ENCODE peak calls at places on chromosomes 4 and X, in eight cellular contexts. One of them, this sample, is unnamed.

GRCh38 chr4:152534541-152535231 is 1.2 kb downstream of the FBXW7 start:
- DNase-seq in tibial nerve: no peak
- DNase-seq in foreskin fibroblast: no peak
- DNase-seq in AG10803: peak
- DNase-seq in MM.1S: peak
- DNase-seq in GM23338: peak
- DNase-seq in AG04450: no peak
- DNase-seq in choroid plexus epithelial cell: peak
- DNase-seq in this sample: no peak

GRCh38 chrX:151825927-151826471 is 86.7 kb upstream of the MAGEA4 start:
- DNase-seq in tibial nerve: peak
- DNase-seq in GM23338: peak
- DNase-seq in AG10803: peak
- DNase-seq in MM.1S: no peak
- DNase-seq in AG04450: peak
- DNase-seq in choroid plexus epithelial cell: peak
- DNase-seq in foreskin fibroblast: peak
- DNase-seq in this sample: peak

GRCh38 chr4:16238304-16238703 is 12.0 kb upstream of the TAPT1 start:
- DNase-seq in AG04450: no peak
- DNase-seq in tibial nerve: no peak
- DNase-seq in choroid plexus epithelial cell: peak
- DNase-seq in AG10803: no peak
- DNase-seq in MM.1S: no peak
- DNase-seq in foreskin fibroblast: no peak
- DNase-seq in GM23338: no peak
- DNase-seq in this sample: no peak

GRCh38 chr4:62948108-62948507 is 1461.1 kb downstream of the TECRL start:
- DNase-seq in GM23338: no peak
- DNase-seq in MM.1S: no peak
- DNase-seq in choroid plexus epithelial cell: no peak
- DNase-seq in AG10803: no peak
- DNase-seq in tibial nerve: no peak
- DNase-seq in foreskin fibroblast: no peak
- DNase-seq in AG04450: no peak
- DNase-seq in this sample: no peak

GRCh38 chr4:186227221-186227620 is at the start of gene KLKB1:
- DNase-seq in GM23338: no peak
- DNase-seq in choroid plexus epithelial cell: peak
- DNase-seq in AG04450: no peak
- DNase-seq in tibial nerve: no peak
- DNase-seq in AG10803: no peak
- DNase-seq in MM.1S: no peak
- DNase-seq in foreskin fibroblast: no peak
- DNase-seq in this sample: no peak

GRCh38 chrX:42094208-42094607 is 170.9 kb upstream of the CASK start:
- DNase-seq in AG10803: peak
- DNase-seq in foreskin fibroblast: no peak
- DNase-seq in AG04450: no peak
- DNase-seq in choroid plexus epithelial cell: peak
- DNase-seq in tibial nerve: no peak
- DNase-seq in GM23338: no peak
- DNase-seq in MM.1S: no peak
- DNase-seq in this sample: no peak

GRCh38 chr4:88054909-88055308 is 47.5 kb downstream of the PKD2 start:
- DNase-seq in GM23338: peak
- DNase-seq in AG04450: peak
- DNase-seq in choroid plexus epithelial cell: peak
- DNase-seq in tibial nerve: peak
- DNase-seq in AG10803: peak
- DNase-seq in foreskin fibroblast: peak
- DNase-seq in MM.1S: peak
- DNase-seq in this sample: peak

GRCh38 chrX:11239230-11239629 is 54.0 kb upstream of the AMELX start:
- DNase-seq in foreskin fibroblast: peak
- DNase-seq in AG04450: no peak
- DNase-seq in GM23338: no peak
- DNase-seq in choroid plexus epithelial cell: peak
- DNase-seq in tibial nerve: no peak
- DNase-seq in AG10803: peak
- DNase-seq in MM.1S: peak
- DNase-seq in this sample: peak

GRCh38 chrX:47704736-47705135 is 45.8 kb upstream of the UXT start:
- DNase-seq in GM23338: no peak
- DNase-seq in MM.1S: no peak
- DNase-seq in choroid plexus epithelial cell: no peak
- DNase-seq in AG10803: no peak
- DNase-seq in tibial nerve: no peak
- DNase-seq in foreskin fibroblast: no peak
- DNase-seq in AG04450: no peak
- DNase-seq in this sample: no peak

GRCh38 chrX:132257116-132257515 is 37.9 kb upstream of the RAP2C start:
- DNase-seq in AG10803: peak
- DNase-seq in AG04450: peak
- DNase-seq in GM23338: no peak
- DNase-seq in tibial nerve: no peak
- DNase-seq in choroid plexus epithelial cell: peak
- DNase-seq in foreskin fibroblast: no peak
- DNase-seq in MM.1S: no peak
- DNase-seq in this sample: no peak

GRCh38 chr4:86482851-86483490 is 111.1 kb upstream of the PTPN13 start:
- DNase-seq in tibial nerve: no peak
- DNase-seq in AG04450: no peak
- DNase-seq in foreskin fibroblast: no peak
- DNase-seq in MM.1S: no peak
- DNase-seq in choroid plexus epithelial cell: peak
- DNase-seq in AG10803: no peak
- DNase-seq in GM23338: peak
- DNase-seq in this sample: no peak
- H3K4me3 ChIP-seq in tibial nerve: no peak
- H3K4me3 ChIP-seq in AG04450: no peak
- H3K4me3 ChIP-seq in foreskin fibroblast: no peak
- H3K4me3 ChIP-seq in MM.1S: no peak
- H3K4me3 ChIP-seq in choroid plexus epithelial cell: peak
- H3K4me3 ChIP-seq in AG10803: no peak
- H3K4me3 ChIP-seq in GM23338: peak
- H3K4me3 ChIP-seq in this sample: no peak

GRCh38 chr4:72408568-72408967 is 160.5 kb downstream of the ADAMTS3 start:
- DNase-seq in AG10803: no peak
- DNase-seq in AG04450: no peak
- DNase-seq in GM23338: no peak
- DNase-seq in foreskin fibroblast: no peak
- DNase-seq in MM.1S: no peak
- DNase-seq in tibial nerve: no peak
- DNase-seq in choroid plexus epithelial cell: no peak
- DNase-seq in this sample: no peak
- TF ChIP-seq CTCF in AG10803: no peak
- TF ChIP-seq CTCF in AG04450: no peak
- TF ChIP-seq CTCF in GM23338: no peak
- TF ChIP-seq CTCF in foreskin fibroblast: no peak
- TF ChIP-seq CTCF in MM.1S: no peak
- TF ChIP-seq CTCF in tibial nerve: no peak
- TF ChIP-seq CTCF in choroid plexus epithelial cell: no peak
- TF ChIP-seq CTCF in this sample: no peak

GRCh38 chrX:67636532-67636931 is 92.7 kb downstream of the AR start:
- DNase-seq in GM23338: peak
- DNase-seq in AG04450: no peak
- DNase-seq in foreskin fibroblast: peak
- DNase-seq in MM.1S: no peak
- DNase-seq in tibial nerve: no peak
- DNase-seq in AG10803: no peak
- DNase-seq in choroid plexus epithelial cell: peak
- DNase-seq in this sample: no peak

DNA sequence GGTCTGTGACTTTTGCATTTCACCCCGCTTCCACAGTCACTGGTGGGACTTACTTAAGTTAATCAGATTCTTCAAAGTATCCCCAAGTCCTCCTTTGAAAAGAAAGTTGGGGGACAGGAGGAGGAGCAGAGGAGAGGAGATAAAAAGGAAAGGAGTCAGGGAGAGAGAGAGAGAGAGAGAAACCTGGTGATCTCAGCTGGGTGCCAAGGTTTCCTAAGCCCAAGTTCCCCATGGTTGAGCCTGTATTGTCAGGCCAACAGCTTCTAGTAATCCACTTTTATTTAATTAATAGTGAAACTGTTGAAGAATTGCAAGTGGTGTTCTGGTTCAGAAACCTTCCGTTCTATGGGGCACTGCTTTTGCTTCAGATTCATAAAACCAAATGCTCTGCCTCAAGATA is 91.6 kb downstream of the AR start:
- DNase-seq in MM.1S: no peak
- DNase-seq in foreskin fibroblast: no peak
- DNase-seq in choroid plexus epithelial cell: no peak
- DNase-seq in AG04450: no peak
- DNase-seq in GM23338: peak
- DNase-seq in tibial nerve: no peak
- DNase-seq in AG10803: no peak
- DNase-seq in this sample: no peak
- H3K4me3 ChIP-seq in MM.1S: no peak
- H3K4me3 ChIP-seq in foreskin fibroblast: no peak
- H3K4me3 ChIP-seq in choroid plexus epithelial cell: no peak
- H3K4me3 ChIP-seq in AG04450: no peak
- H3K4me3 ChIP-seq in GM23338: no peak
- H3K4me3 ChIP-seq in tibial nerve: no peak
- H3K4me3 ChIP-seq in AG10803: no peak
- H3K4me3 ChIP-seq in this sample: no peak

GRCh38 chr4:128386761-128387599 is 99.4 kb upstream of the PGRMC2 start:
- DNase-seq in AG10803: peak
- DNase-seq in MM.1S: no peak
- DNase-seq in AG04450: peak
- DNase-seq in choroid plexus epithelial cell: peak
- DNase-seq in tibial nerve: peak
- DNase-seq in foreskin fibroblast: peak
- DNase-seq in GM23338: no peak
- DNase-seq in this sample: peak

GRCh38 chr4:128384765-128385164 is 97.2 kb upstream of the PGRMC2 start:
- DNase-seq in foreskin fibroblast: no peak
- DNase-seq in tibial nerve: no peak
- DNase-seq in MM.1S: no peak
- DNase-seq in choroid plexus epithelial cell: no peak
- DNase-seq in GM23338: no peak
- DNase-seq in AG10803: no peak
- DNase-seq in AG04450: no peak
- DNase-seq in this sample: no peak

GRCh38 chr4:128385199-128385598 is 97.6 kb upstream of the PGRMC2 start:
- DNase-seq in choroid plexus epithelial cell: no peak
- DNase-seq in AG04450: no peak
- DNase-seq in AG10803: no peak
- DNase-seq in GM23338: no peak
- DNase-seq in MM.1S: no peak
- DNase-seq in tibial nerve: no peak
- DNase-seq in foreskin fibroblast: no peak
- DNase-seq in this sample: no peak

GRCh38 chr4:128384091-128384520 is 96.5 kb upstream of the PGRMC2 start:
- DNase-seq in foreskin fibroblast: no peak
- DNase-seq in GM23338: no peak
- DNase-seq in AG04450: no peak
- DNase-seq in choroid plexus epithelial cell: peak
- DNase-seq in AG10803: peak
- DNase-seq in tibial nerve: no peak
- DNase-seq in MM.1S: no peak
- DNase-seq in this sample: no peak

DNA sequence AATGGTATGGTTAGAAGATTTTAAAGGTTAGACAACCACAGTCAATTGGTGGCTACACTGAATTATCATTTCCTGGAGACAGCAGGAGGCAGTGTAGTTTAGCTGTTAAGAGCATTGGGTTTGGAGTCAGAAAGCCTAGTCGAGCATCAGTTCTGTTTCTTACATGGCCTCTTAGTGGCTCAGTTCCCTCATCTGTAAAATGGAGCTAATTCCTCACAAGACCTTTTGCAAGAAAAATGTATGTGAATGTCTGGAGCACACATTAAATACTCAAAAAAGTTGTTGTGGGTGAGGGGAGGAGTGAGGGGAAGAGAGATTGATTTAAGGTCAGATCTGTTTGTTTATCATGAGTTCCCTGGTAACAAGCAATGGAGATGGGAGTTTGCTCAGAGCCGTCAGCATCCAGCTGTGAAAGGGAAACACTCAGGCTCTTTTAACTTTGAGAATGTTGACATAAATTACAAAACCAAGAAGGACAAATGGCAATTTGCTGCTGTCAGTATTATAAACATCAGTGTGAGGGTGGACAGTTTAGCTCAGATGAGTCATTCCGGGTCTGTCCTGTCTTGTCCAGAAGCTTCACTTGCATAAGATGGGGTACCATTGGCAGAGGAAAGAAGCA is 98.2 kb upstream of the PGRMC2 start:
- DNase-seq in GM23338: peak
- DNase-seq in choroid plexus epithelial cell: peak
- DNase-seq in MM.1S: no peak
- DNase-seq in foreskin fibroblast: no peak
- DNase-seq in AG10803: peak
- DNase-seq in tibial nerve: no peak
- DNase-seq in AG04450: no peak
- DNase-seq in this sample: no peak
- TF ChIP-seq CTCF in GM23338: peak
- TF ChIP-seq CTCF in choroid plexus epithelial cell: peak
- TF ChIP-seq CTCF in MM.1S: no peak
- TF ChIP-seq CTCF in foreskin fibroblast: peak
- TF ChIP-seq CTCF in AG10803: peak
- TF ChIP-seq CTCF in tibial nerve: no peak
- TF ChIP-seq CTCF in AG04450: peak
- TF ChIP-seq CTCF in this sample: peak

DNA sequence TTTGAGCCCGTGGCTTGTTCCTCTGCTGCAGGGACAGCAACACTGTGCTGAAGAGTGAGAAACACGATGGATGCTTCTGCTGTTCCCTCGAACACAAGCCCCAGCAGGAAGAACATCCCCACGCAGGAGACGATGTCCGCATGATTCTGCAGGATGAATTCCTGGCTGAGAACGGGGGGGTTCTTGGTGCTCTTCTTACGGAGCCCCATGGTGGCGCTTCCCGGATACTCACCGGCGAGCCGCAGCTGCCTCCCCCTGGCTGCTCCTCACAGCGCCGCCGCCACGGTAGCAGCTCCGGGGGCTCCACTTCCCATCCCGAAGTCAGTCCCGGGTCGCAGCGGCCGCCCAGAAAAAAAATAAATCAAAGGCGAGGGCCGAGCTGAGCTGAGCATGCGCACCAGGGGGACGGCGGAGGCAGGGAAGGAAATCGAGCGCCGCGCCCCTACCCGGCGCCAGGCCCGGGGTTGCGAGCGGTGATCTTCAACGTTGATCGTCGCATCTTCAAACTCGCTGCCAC is at the start of gene TRAM1L1:
- DNase-seq in tibial nerve: no peak
- DNase-seq in choroid plexus epithelial cell: peak
- DNase-seq in MM.1S: no peak
- DNase-seq in AG10803: peak
- DNase-seq in AG04450: peak
- DNase-seq in foreskin fibroblast: peak
- DNase-seq in GM23338: peak
- DNase-seq in this sample: peak
- H3K4me3 ChIP-seq in tibial nerve: peak
- H3K4me3 ChIP-seq in choroid plexus epithelial cell: peak
- H3K4me3 ChIP-seq in MM.1S: no peak
- H3K4me3 ChIP-seq in AG10803: peak
- H3K4me3 ChIP-seq in AG04450: peak
- H3K4me3 ChIP-seq in foreskin fibroblast: peak
- H3K4me3 ChIP-seq in GM23338: peak
- H3K4me3 ChIP-seq in this sample: peak

GRCh38 chr4:97300561-97300960 is 842.7 kb downstream of the STPG2 start:
- DNase-seq in MM.1S: no peak
- DNase-seq in AG04450: no peak
- DNase-seq in tibial nerve: no peak
- DNase-seq in GM23338: peak
- DNase-seq in foreskin fibroblast: no peak
- DNase-seq in AG10803: no peak
- DNase-seq in choroid plexus epithelial cell: no peak
- DNase-seq in this sample: no peak
- TF ChIP-seq CTCF in MM.1S: no peak
- TF ChIP-seq CTCF in AG04450: no peak
- TF ChIP-seq CTCF in tibial nerve: no peak
- TF ChIP-seq CTCF in GM23338: peak
- TF ChIP-seq CTCF in foreskin fibroblast: no peak
- TF ChIP-seq CTCF in AG10803: no peak
- TF ChIP-seq CTCF in choroid plexus epithelial cell: no peak
- TF ChIP-seq CTCF in this sample: no peak

This sample was measured in retinal pigment epithelial cell.